ENCODE peak calls at places on chromosomes 1 and 21, in four cellular contexts. I is AG10803, D is heart right ventricle, L is endothelial cell. E is an unnamed sample.

GRCh38 chr21:46161800-46162592 is 6.6 kb upstream of the FTCD start:
- DNase-seq in L (no peak), D (no peak), I (no peak), E (no peak)

GRCh38 chr1:156356875-156357534 is 12.0 kb upstream of the RHBG start:
- DNase-seq in L (peak), I (no peak), D (peak), E (peak)

GRCh38 chr21:44956356-44957046 is 16.7 kb downstream of the SLX9 start:
- DNase-seq in I (no peak), L (no peak), D (no peak), E (no peak)

GRCh38 chr1:32899586-32900296 is 1.4 kb downstream of the TMEM54 start:
- DNase-seq in I (no peak), D (no peak), L (no peak), E (no peak)

GRCh38 chr1:218392717-218393116 is 47.6 kb downstream of the TGFB2 start:
- DNase-seq in L (no peak), I (no peak), D (no peak), E (no peak)

GRCh38 chr1:1347663-1348419 is 1.4 kb downstream of the DVL1 start:
- DNase-seq in I (no peak), D (no peak), L (no peak), E (no peak)

GRCh38 chr1:85502171-85502570 is 37.2 kb upstream of the DDAH1 start:
- DNase-seq in I (peak), L (no peak), D (no peak), E (no peak)

GRCh38 chr1:1000357-1001056 is 610 bp upstream of the HES4 start:
- DNase-seq in I (peak), D (peak), L (peak), E (peak)

GRCh38 chr1:33349778-33350610 is 29.1 kb upstream of the A3GALT2 start:
- DNase-seq in L (peak), I (peak), D (peak), E (peak)

E was measured in ACHN.